ENCODE peak calls at places on chromosomes 7 and 10, in ten cellular contexts. One of them, this sample, is unnamed.

GRCh38 chr10:72145657-72146450 is 57.5 kb upstream of the SPOCK2 start:
- DNase-seq in cardiac fibroblast: no peak
- DNase-seq in endodermal cell: peak
- DNase-seq in right atrium auricular region: no peak
- DNase-seq in bronchial epithelial cell: no peak
- DNase-seq in breast epithelium: no peak
- DNase-seq in HFFc6: no peak
- DNase-seq in heart right ventricle: no peak
- DNase-seq in body of pancreas: no peak
- DNase-seq in AG04450: no peak
- DNase-seq in this sample: no peak

GRCh38 chr10:8058274-8059111 is 4.0 kb downstream of the GATA3 start:
- DNase-seq in right atrium auricular region: no peak
- DNase-seq in heart right ventricle: no peak
- DNase-seq in cardiac fibroblast: no peak
- DNase-seq in body of pancreas: no peak
- DNase-seq in bronchial epithelial cell: no peak
- DNase-seq in endodermal cell: peak
- DNase-seq in HFFc6: no peak
- DNase-seq in breast epithelium: no peak
- DNase-seq in AG04450: no peak
- DNase-seq in this sample: no peak

GRCh38 chr10:124641282-124642075 is 102.7 kb downstream of the FAM53B start:
- DNase-seq in breast epithelium: no peak
- DNase-seq in body of pancreas: no peak
- DNase-seq in right atrium auricular region: peak
- DNase-seq in HFFc6: peak
- DNase-seq in AG04450: no peak
- DNase-seq in bronchial epithelial cell: peak
- DNase-seq in endodermal cell: no peak
- DNase-seq in heart right ventricle: peak
- DNase-seq in cardiac fibroblast: peak
- DNase-seq in this sample: no peak

GRCh38 chr10:46282460-46283216 is 4.2 kb upstream of the ANTXRL start:
- DNase-seq in heart right ventricle: peak
- DNase-seq in bronchial epithelial cell: peak
- DNase-seq in breast epithelium: peak
- DNase-seq in HFFc6: peak
- DNase-seq in body of pancreas: peak
- DNase-seq in endodermal cell: peak
- DNase-seq in right atrium auricular region: peak
- DNase-seq in AG04450: peak
- DNase-seq in cardiac fibroblast: peak
- DNase-seq in this sample: peak

GRCh38 chr10:1329622-1330021 is 273.4 kb downstream of the WDR37 start:
- DNase-seq in AG04450: no peak
- DNase-seq in bronchial epithelial cell: no peak
- DNase-seq in HFFc6: no peak
- DNase-seq in endodermal cell: no peak
- DNase-seq in heart right ventricle: no peak
- DNase-seq in cardiac fibroblast: no peak
- DNase-seq in right atrium auricular region: no peak
- DNase-seq in body of pancreas: no peak
- DNase-seq in breast epithelium: no peak
- DNase-seq in this sample: no peak

GRCh38 chr10:2925631-2926030 is 141.7 kb upstream of the PFKP start:
- DNase-seq in breast epithelium: peak
- DNase-seq in HFFc6: no peak
- DNase-seq in bronchial epithelial cell: peak
- DNase-seq in body of pancreas: peak
- DNase-seq in heart right ventricle: peak
- DNase-seq in endodermal cell: peak
- DNase-seq in right atrium auricular region: no peak
- DNase-seq in cardiac fibroblast: peak
- DNase-seq in AG04450: no peak
- DNase-seq in this sample: peak

GRCh38 chr10:32985341-32985764 is 27.3 kb upstream of the ITGB1 start:
- DNase-seq in cardiac fibroblast: no peak
- DNase-seq in heart right ventricle: no peak
- DNase-seq in body of pancreas: no peak
- DNase-seq in AG04450: no peak
- DNase-seq in bronchial epithelial cell: no peak
- DNase-seq in breast epithelium: no peak
- DNase-seq in right atrium auricular region: no peak
- DNase-seq in endodermal cell: no peak
- DNase-seq in HFFc6: no peak
- DNase-seq in this sample: no peak

GRCh38 chr10:48317321-48317990 is 11.0 kb downstream of the MAPK8 start:
- DNase-seq in bronchial epithelial cell: no peak
- DNase-seq in breast epithelium: no peak
- DNase-seq in cardiac fibroblast: no peak
- DNase-seq in endodermal cell: peak
- DNase-seq in body of pancreas: no peak
- DNase-seq in HFFc6: no peak
- DNase-seq in heart right ventricle: no peak
- DNase-seq in AG04450: no peak
- DNase-seq in right atrium auricular region: no peak
- DNase-seq in this sample: no peak

GRCh38 chr10:103181244-103181643 is 11.8 kb downstream of the NT5C2 start:
- DNase-seq in bronchial epithelial cell: no peak
- DNase-seq in endodermal cell: no peak
- DNase-seq in breast epithelium: no peak
- DNase-seq in AG04450: no peak
- DNase-seq in cardiac fibroblast: no peak
- DNase-seq in HFFc6: no peak
- DNase-seq in body of pancreas: no peak
- DNase-seq in heart right ventricle: no peak
- DNase-seq in right atrium auricular region: no peak
- DNase-seq in this sample: peak

DNA sequence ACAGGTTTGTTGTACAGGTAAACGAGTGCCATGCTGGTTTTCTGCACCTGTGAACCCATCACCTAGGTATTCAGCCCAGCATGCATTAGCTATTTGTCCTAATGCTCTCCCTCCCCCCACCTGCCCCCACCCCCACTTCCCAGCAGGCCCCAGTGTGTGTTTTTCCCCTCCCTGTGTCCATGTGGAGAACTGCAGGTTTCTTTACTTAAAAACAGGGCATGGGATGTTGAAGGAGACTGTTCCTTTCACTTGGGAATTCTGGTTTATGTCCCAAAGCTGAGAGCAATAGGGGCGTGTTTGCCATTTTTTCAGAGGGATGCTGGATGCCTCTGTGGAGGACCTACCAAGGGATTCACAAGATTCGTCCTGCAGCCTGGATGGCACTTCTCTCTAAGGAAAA is 135.8 kb downstream of the GALNT17 start:
- DNase-seq in cardiac fibroblast: no peak
- DNase-seq in body of pancreas: no peak
- DNase-seq in HFFc6: no peak
- DNase-seq in breast epithelium: no peak
- DNase-seq in endodermal cell: peak
- DNase-seq in bronchial epithelial cell: no peak
- DNase-seq in AG04450: no peak
- DNase-seq in heart right ventricle: no peak
- DNase-seq in right atrium auricular region: no peak
- DNase-seq in this sample: no peak
- TF ChIP-seq CTCF in cardiac fibroblast: no peak
- TF ChIP-seq CTCF in body of pancreas: no peak
- TF ChIP-seq CTCF in HFFc6: no peak
- TF ChIP-seq CTCF in breast epithelium: no peak
- TF ChIP-seq CTCF in endodermal cell: peak
- TF ChIP-seq CTCF in bronchial epithelial cell: no peak
- TF ChIP-seq CTCF in AG04450: no peak
- TF ChIP-seq CTCF in heart right ventricle: no peak
- TF ChIP-seq CTCF in right atrium auricular region: no peak
- TF ChIP-seq CTCF in this sample: no peak

DNA sequence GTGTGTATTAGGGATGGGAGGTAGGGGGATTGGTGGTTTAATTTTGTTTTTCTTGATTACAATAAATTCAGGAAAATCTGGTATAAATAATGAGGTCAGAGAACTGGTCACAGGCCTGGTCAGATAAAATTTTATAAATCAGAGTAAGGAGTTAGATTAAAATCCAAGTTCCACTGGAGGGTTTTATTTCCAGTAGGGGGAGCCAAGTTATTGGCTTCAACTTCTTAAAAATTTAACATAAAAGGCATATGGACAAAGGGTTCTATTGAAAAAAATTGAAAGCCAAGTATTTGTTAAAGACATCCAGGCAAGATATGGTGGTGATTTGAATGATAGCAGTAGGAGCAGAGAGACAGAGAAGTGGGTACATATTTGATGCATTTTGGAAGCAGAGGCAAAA is 763.3 kb downstream of the SORCS1 start:
- DNase-seq in heart right ventricle: no peak
- DNase-seq in bronchial epithelial cell: peak
- DNase-seq in body of pancreas: no peak
- DNase-seq in AG04450: no peak
- DNase-seq in breast epithelium: no peak
- DNase-seq in cardiac fibroblast: peak
- DNase-seq in endodermal cell: no peak
- DNase-seq in HFFc6: peak
- DNase-seq in right atrium auricular region: no peak
- DNase-seq in this sample: no peak
- TF ChIP-seq CTCF in heart right ventricle: no peak
- TF ChIP-seq CTCF in bronchial epithelial cell: peak
- TF ChIP-seq CTCF in body of pancreas: no peak
- TF ChIP-seq CTCF in AG04450: peak
- TF ChIP-seq CTCF in breast epithelium: no peak
- TF ChIP-seq CTCF in cardiac fibroblast: peak
- TF ChIP-seq CTCF in endodermal cell: peak
- TF ChIP-seq CTCF in HFFc6: peak
- TF ChIP-seq CTCF in right atrium auricular region: no peak
- TF ChIP-seq CTCF in this sample: peak

GRCh38 chr10:5685764-5686240 is 1.2 kb downstream of the TASOR2 start:
- DNase-seq in bronchial epithelial cell: peak
- DNase-seq in heart right ventricle: no peak
- DNase-seq in right atrium auricular region: no peak
- DNase-seq in cardiac fibroblast: peak
- DNase-seq in AG04450: no peak
- DNase-seq in body of pancreas: no peak
- DNase-seq in breast epithelium: no peak
- DNase-seq in HFFc6: no peak
- DNase-seq in endodermal cell: no peak
- DNase-seq in this sample: no peak
- TF ChIP-seq CTCF in bronchial epithelial cell: no peak
- TF ChIP-seq CTCF in heart right ventricle: no peak
- TF ChIP-seq CTCF in right atrium auricular region: no peak
- TF ChIP-seq CTCF in cardiac fibroblast: no peak
- TF ChIP-seq CTCF in AG04450: no peak
- TF ChIP-seq CTCF in body of pancreas: no peak
- TF ChIP-seq CTCF in breast epithelium: no peak
- TF ChIP-seq CTCF in HFFc6: no peak
- TF ChIP-seq CTCF in endodermal cell: no peak
- TF ChIP-seq CTCF in this sample: no peak

GRCh38 chr7:96985992-96986391 is 19.4 kb upstream of the DLX6 start:
- DNase-seq in heart right ventricle: no peak
- DNase-seq in HFFc6: no peak
- DNase-seq in breast epithelium: no peak
- DNase-seq in cardiac fibroblast: no peak
- DNase-seq in AG04450: no peak
- DNase-seq in endodermal cell: no peak
- DNase-seq in body of pancreas: no peak
- DNase-seq in bronchial epithelial cell: no peak
- DNase-seq in right atrium auricular region: no peak
- DNase-seq in this sample: no peak
- TF ChIP-seq CTCF in heart right ventricle: no peak
- TF ChIP-seq CTCF in HFFc6: no peak
- TF ChIP-seq CTCF in breast epithelium: no peak
- TF ChIP-seq CTCF in cardiac fibroblast: no peak
- TF ChIP-seq CTCF in AG04450: no peak
- TF ChIP-seq CTCF in endodermal cell: no peak
- TF ChIP-seq CTCF in body of pancreas: no peak
- TF ChIP-seq CTCF in bronchial epithelial cell: no peak
- TF ChIP-seq CTCF in right atrium auricular region: no peak
- TF ChIP-seq CTCF in this sample: no peak

GRCh38 chr7:20539201-20539600 is 76.3 kb upstream of the ABCB5 start:
- DNase-seq in cardiac fibroblast: peak
- DNase-seq in AG04450: no peak
- DNase-seq in right atrium auricular region: no peak
- DNase-seq in heart right ventricle: no peak
- DNase-seq in body of pancreas: no peak
- DNase-seq in bronchial epithelial cell: peak
- DNase-seq in endodermal cell: no peak
- DNase-seq in breast epithelium: no peak
- DNase-seq in HFFc6: no peak
- DNase-seq in this sample: no peak
- TF ChIP-seq CTCF in cardiac fibroblast: peak
- TF ChIP-seq CTCF in AG04450: no peak
- TF ChIP-seq CTCF in right atrium auricular region: no peak
- TF ChIP-seq CTCF in heart right ventricle: no peak
- TF ChIP-seq CTCF in body of pancreas: no peak
- TF ChIP-seq CTCF in bronchial epithelial cell: no peak
- TF ChIP-seq CTCF in endodermal cell: peak
- TF ChIP-seq CTCF in breast epithelium: no peak
- TF ChIP-seq CTCF in HFFc6: no peak
- TF ChIP-seq CTCF in this sample: no peak

GRCh38 chr7:151930026-151930653 is 26.1 kb upstream of the GALNTL5 start:
- DNase-seq in body of pancreas: no peak
- DNase-seq in HFFc6: no peak
- DNase-seq in cardiac fibroblast: no peak
- DNase-seq in breast epithelium: no peak
- DNase-seq in bronchial epithelial cell: no peak
- DNase-seq in endodermal cell: no peak
- DNase-seq in AG04450: no peak
- DNase-seq in heart right ventricle: no peak
- DNase-seq in right atrium auricular region: no peak
- DNase-seq in this sample: no peak
- TF ChIP-seq CTCF in body of pancreas: no peak
- TF ChIP-seq CTCF in HFFc6: no peak
- TF ChIP-seq CTCF in cardiac fibroblast: no peak
- TF ChIP-seq CTCF in breast epithelium: no peak
- TF ChIP-seq CTCF in bronchial epithelial cell: no peak
- TF ChIP-seq CTCF in endodermal cell: no peak
- TF ChIP-seq CTCF in AG04450: no peak
- TF ChIP-seq CTCF in heart right ventricle: no peak
- TF ChIP-seq CTCF in right atrium auricular region: no peak
- TF ChIP-seq CTCF in this sample: no peak

This sample was measured in endothelial cell.